ENCODE peak calls at places on chromosomes 2 and 18, in five cellular contexts. I is HCT116, Q is HepG2, Z is SK-N-SH, J is GM12878. H is an unnamed sample. For H3K4me1, the result is how much of the 10 kb centered on the place peaks cover.

GRCh38 chr2:189153608-189154007 is 26.0 kb downstream of the COL5A2 start:
- DNase-seq in J (no peak), Z (no peak), I (no peak), Q (no peak), H (no peak)

GRCh38 chr2:63975437-63976124 is 43.6 kb downstream of the VPS54 start:
- DNase-seq in Z (no peak), Q (no peak), I (no peak), J (no peak), H (no peak)

GRCh38 chr2:78676921-78677696 is 348.4 kb upstream of the REG3G start:
- DNase-seq in J (no peak), Z (no peak), I (no peak), Q (peak), H (no peak)

GRCh38 chr2:3598912-3599854 is 4.3 kb downstream of the COLEC11 start:
- DNase-seq in J (no peak), I (no peak), Z (no peak), Q (no peak), H (no peak)

GRCh38 chr18:9757851-9758587 is 49.9 kb downstream of the RAB31 start:
- DNase-seq in J (no peak), I (no peak), Z (no peak), Q (no peak), H (no peak)

GRCh38 chr2:212385241-212385640 is 153.4 kb downstream of the ERBB4 start:
- DNase-seq in J (no peak), I (no peak), Q (no peak), Z (no peak), H (no peak)

GRCh38 chr2:160427629-160428424 is 65.8 kb downstream of the RBMS1 start:
- DNase-seq in Q (no peak), I (no peak), Z (no peak), J (no peak), H (no peak)

GRCh38 chr2:204695506-204695905 is 150.2 kb downstream of the PARD3B start:
- DNase-seq in Z (no peak), I (no peak), Q (no peak), J (no peak), H (no peak)

GRCh38 chr18:55289775-55290174 is 298.2 kb downstream of the TCF4 start:
- DNase-seq in I (no peak), Z (no peak), Q (no peak), J (no peak), H (no peak)

GRCh38 chr2:105866439-105867170 is 121.9 kb downstream of the NCK2 start:
- DNase-seq in I (no peak), Z (no peak), J (no peak), Q (no peak), H (no peak)

GRCh38 chr2:69935011-69935410 is 20.1 kb downstream of the MXD1 start:
- DNase-seq in I (no peak), Z (no peak), Q (no peak), J (no peak), H (no peak)
- TF ChIP-seq POLR2AphosphoS5 in I (no peak), Z (no peak), Q (no peak), J (no peak), H (no peak)

DNA sequence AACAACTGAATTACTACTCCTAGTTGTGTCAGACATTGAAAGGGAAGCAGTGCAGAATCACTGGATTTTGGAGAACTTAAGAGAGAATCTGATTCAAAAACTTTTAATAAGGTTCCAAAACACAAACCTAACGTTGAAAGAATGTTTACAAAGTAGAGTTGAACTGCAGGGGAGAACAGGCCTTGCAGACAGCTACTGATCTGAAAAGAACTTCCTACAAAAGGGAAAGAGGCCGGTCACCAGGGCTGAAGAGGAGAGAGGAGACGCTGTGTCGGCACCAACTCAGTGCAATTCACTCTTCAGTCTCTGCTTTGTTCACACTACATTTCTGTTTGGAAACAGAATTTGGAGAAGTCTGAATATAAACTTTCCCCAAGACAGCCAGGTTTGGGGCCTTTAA is 124.0 kb downstream of the GAREM1 start:
- DNase-seq in I (no peak), Z (no peak), J (no peak), Q (no peak), H (no peak)
- H3K4me1 ChIP-seq in I (under half), Z (under half), J (under half), Q (under half), H (under half)

DNA sequence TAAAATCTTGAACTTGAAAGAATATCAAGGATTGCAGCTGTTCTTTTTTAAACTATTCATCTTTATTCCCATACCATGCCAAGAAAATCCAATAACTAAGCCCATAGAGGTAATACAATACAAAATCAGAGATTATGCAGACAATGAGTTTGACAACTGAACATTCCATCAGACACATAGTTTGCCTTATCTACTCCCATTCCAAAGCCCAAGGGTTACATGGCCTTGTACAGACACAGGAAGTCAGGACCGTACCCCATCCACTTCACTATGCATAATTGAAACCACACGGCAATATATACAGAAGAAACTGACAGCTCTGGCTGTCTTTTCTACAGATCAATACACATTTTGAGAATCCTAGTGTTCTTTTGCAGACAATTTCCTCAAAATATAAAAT is 181.3 kb downstream of the TMX3 start:
- DNase-seq in Z (peak), J (no peak), I (no peak), Q (no peak), H (no peak)
- TF ChIP-seq SIN3A in Z (no peak), J (no peak), I (no peak), Q (no peak), H (no peak)

GRCh38 chr18:63869374-63869773 is 18.1 kb upstream of the SERPINB2 start:
- DNase-seq in I (no peak), Z (no peak), Q (no peak), J (no peak), H (no peak)
- TF ChIP-seq POLR2AphosphoS5 in I (no peak), Z (no peak), Q (no peak), J (no peak), H (no peak)

DNA sequence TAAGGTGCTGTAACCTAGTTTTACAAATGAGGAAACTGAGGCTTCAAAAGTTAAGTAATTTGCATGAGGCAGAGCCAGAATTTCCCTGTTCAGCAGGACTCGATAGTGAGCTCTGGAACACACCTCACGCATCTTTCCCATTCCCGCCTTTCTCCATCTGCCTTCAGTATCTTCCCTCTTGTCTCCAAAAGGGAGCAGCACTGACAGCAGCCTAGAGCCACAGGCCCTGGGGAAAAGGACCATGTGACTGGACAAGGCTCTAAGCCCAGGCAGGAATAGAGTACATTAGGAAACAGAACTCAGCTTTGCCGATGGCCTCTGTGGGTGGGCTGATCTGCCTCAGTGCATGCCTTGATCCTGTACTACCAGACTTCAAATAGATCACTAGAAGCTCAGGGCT is 21.5 kb downstream of the GPR155 start:
- DNase-seq in Z (no peak), Q (peak), J (no peak), I (no peak), H (no peak)
- H3K4me1 ChIP-seq in Z (under half), Q (under half), J (under half), I (under half), H (under half)

GRCh38 chr18:74284501-74285004 is 7.2 kb downstream of the CYB5A start:
- DNase-seq in I (no peak), J (no peak), Z (peak), Q (no peak), H (no peak)
- TF ChIP-seq SIN3A in I (no peak), J (no peak), Z (no peak), Q (no peak), H (no peak)

GRCh38 chr2:65380243-65380642 is 52.2 kb downstream of the SPRED2 start:
- DNase-seq in J (no peak), I (no peak), Z (no peak), Q (no peak), H (no peak)

GRCh38 chr2:65383571-65384488 is 48.6 kb downstream of the SPRED2 start:
- DNase-seq in Q (no peak), I (no peak), Z (no peak), J (no peak), H (no peak)

GRCh38 chr2:65382323-65382722 is 50.1 kb downstream of the SPRED2 start:
- DNase-seq in Z (no peak), J (no peak), Q (no peak), I (no peak), H (no peak)

GRCh38 chr2:65381607-65382032 is 50.8 kb downstream of the SPRED2 start:
- DNase-seq in J (no peak), Q (no peak), Z (no peak), I (no peak), H (no peak)

DNA sequence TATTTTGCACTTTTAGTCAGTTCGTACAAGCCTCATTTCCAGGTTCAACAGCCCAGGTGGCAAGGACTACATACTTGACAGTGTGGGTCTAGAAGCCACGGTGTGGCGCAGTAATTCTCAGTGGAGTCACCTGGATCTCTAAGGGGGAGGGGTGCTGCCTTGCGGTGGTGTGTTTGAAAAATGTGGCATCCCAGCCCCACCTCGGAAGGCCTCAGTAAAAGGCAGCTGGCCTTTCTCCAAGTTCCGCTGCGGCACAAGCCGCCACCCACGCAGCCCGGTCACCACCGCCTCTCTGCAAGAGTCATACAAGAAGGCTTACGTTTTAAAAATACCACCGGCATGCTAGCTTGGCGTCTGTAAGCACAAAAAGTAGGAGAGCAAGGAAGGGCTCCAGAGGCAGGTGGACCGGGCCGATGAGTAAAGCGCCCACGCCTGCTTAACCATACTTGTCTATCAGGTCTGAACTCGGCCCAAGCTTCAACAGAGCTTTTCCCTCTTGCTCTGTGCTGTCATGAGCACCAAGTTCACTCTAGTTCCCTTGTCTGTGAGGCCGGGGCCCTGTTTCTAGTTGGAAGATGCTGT is 49.5 kb downstream of the SPRED2 start:
- DNase-seq in Z (peak), I (peak), J (no peak), Q (peak), H (no peak)
- TF ChIP-seq POLR2AphosphoS5 in Z (no peak), I (peak), J (no peak), Q (no peak), H (no peak)

GRCh38 chr18:59229681-59230443 is 9.9 kb downstream of the GRP start:
- DNase-seq in Z (no peak), Q (no peak), I (no peak), J (no peak), H (no peak)
- H3K4me1 ChIP-seq in Z (under half), Q (under half), I (under half), J (under half), H (under half)

H was measured in Panc1.